ENCODE peak calls at places on chromosomes 16 and 17, in four cellular contexts. O is GM23338, C is keratinocyte, J is neural progenitor cell. M is an unnamed sample.

GRCh38 chr17:80724723-80725388 is 180.2 kb downstream of the RPTOR start:
- DNase-seq in C (peak), O (no peak), J (no peak), M (peak)

GRCh38 chr17:2885751-2886150 is 89.5 kb downstream of the RAP1GAP2 start:
- DNase-seq in J (no peak), O (no peak), C (no peak), M (no peak)

GRCh38 chr17:20026960-20027359 is 17.8 kb downstream of the SPECC1 start:
- DNase-seq in J (no peak), C (no peak), O (no peak), M (no peak)

GRCh38 chr16:83939266-83939856 is 13.7 kb upstream of the OSGIN1 start:
- DNase-seq in J (no peak), O (no peak), C (no peak), M (no peak)

GRCh38 chr16:2783581-2784375 is 3.6 kb downstream of the PRSS33 start:
- DNase-seq in J (no peak), O (no peak), C (no peak), M (no peak)

GRCh38 chr16:4426021-4426684 is 485 bp downstream of the DNAJA3 start:
- DNase-seq in J (no peak), C (no peak), O (peak), M (peak)

GRCh38 chr17:62692721-62693431 is 65.4 kb downstream of the MRC2 start:
- DNase-seq in O (peak), J (peak), C (no peak), M (peak)

GRCh38 chr16:57045694-57046381 is 46.5 kb upstream of the CPNE2 start:
- DNase-seq in C (no peak), O (peak), J (peak), M (peak)

GRCh38 chr17:56629450-56630187 is 36.1 kb downstream of the NOG start:
- DNase-seq in C (no peak), O (peak), J (peak), M (peak)

GRCh38 chr17:68198931-68199836 is 48.7 kb upstream of the AMZ2 start:
- DNase-seq in C (no peak), O (peak), J (peak), M (peak)
- TF ChIP-seq EZH2 in C (peak), O (peak), J (peak), M (no peak)

GRCh38 chr16:75116081-75116910 is at the start of gene LDHD:
- DNase-seq in C (no peak), J (peak), O (peak), M (peak)
- H2AFZ ChIP-seq in C (no peak), J (peak), O (no peak), M (peak)

DNA sequence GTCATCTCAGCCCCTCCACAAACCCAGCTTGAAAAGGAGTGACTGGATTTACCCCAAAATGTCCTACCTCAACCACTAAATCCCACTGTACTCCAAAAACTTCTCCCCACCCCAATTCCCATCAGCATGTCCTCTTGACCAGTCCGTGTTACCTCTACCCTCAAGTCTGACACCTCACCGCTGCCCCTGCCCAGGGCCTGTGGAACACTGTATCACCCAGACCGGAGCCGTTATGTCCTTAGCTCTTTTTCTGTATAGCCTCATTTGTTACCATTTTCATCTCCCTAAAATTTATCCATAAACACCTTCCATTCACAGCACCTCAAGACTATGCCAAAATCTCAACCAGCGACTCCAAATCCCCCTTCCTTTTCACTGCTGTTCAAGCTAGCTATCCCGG is 2.4 kb downstream of the PHF23 start:
- DNase-seq in J (no peak), O (no peak), C (no peak), M (no peak)
- H3K4me3 ChIP-seq in J (peak), O (peak), C (no peak), M (peak)

GRCh38 chr16:86286991-86287640 is 223.2 kb upstream of the FOXF1 start:
- DNase-seq in C (no peak), J (peak), O (peak), M (no peak)
- TF ChIP-seq EZH2 in C (peak), J (peak), O (peak), M (no peak)

GRCh38 chr17:42609182-42609813 is at the start of the genes RETREG3 and TUBG1:
- DNase-seq in J (peak), O (peak), C (peak), M (peak)
- H2AFZ ChIP-seq in J (peak), O (peak), C (peak), M (peak)

GRCh38 chr17:21511368-21512195 is 135.4 kb downstream of the KCNJ12 start:
- DNase-seq in O (peak), C (peak), J (peak), M (peak)

GRCh38 chr17:21510686-21511367 is 134.7 kb downstream of the KCNJ12 start:
- DNase-seq in J (peak), C (no peak), O (no peak), M (no peak)

GRCh38 chr17:21513012-21513570 is 136.9 kb downstream of the KCNJ12 start:
- DNase-seq in J (peak), C (peak), O (peak), M (peak)

GRCh38 chr17:21512307-21513011 is 136.3 kb downstream of the KCNJ12 start:
- DNase-seq in J (no peak), C (no peak), O (no peak), M (no peak)
- H3K4me3 ChIP-seq in J (no peak), C (peak), O (peak), M (peak)

GRCh38 chr17:76139801-76140660 is 1.0 kb downstream of the FOXJ1 start:
- DNase-seq in O (peak), C (no peak), J (peak), M (peak)
- TF ChIP-seq EZH2 in O (peak), C (peak), J (peak), M (peak)

GRCh38 chr17:21756856-21757619 is 64.7 kb downstream of the KCNJ18 start:
- DNase-seq in C (no peak), J (no peak), O (no peak), M (no peak)
- H2AFZ ChIP-seq in C (no peak), J (no peak), O (no peak), M (no peak)

GRCh38 chr17:38741443-38741842 is 6.7 kb downstream of the PCGF2 start:
- DNase-seq in O (no peak), J (no peak), C (no peak), M (no peak)

GRCh38 chr17:38740806-38741205 is 7.3 kb downstream of the PCGF2 start:
- DNase-seq in O (no peak), C (no peak), J (no peak), M (no peak)

GRCh38 chr17:38741853-38742421 is 6.2 kb downstream of the PCGF2 start:
- DNase-seq in J (no peak), O (no peak), C (no peak), M (peak)

GRCh38 chr17:38743556-38744171 is 4.5 kb downstream of the PCGF2 start:
- DNase-seq in O (peak), C (no peak), J (no peak), M (no peak)

DNA sequence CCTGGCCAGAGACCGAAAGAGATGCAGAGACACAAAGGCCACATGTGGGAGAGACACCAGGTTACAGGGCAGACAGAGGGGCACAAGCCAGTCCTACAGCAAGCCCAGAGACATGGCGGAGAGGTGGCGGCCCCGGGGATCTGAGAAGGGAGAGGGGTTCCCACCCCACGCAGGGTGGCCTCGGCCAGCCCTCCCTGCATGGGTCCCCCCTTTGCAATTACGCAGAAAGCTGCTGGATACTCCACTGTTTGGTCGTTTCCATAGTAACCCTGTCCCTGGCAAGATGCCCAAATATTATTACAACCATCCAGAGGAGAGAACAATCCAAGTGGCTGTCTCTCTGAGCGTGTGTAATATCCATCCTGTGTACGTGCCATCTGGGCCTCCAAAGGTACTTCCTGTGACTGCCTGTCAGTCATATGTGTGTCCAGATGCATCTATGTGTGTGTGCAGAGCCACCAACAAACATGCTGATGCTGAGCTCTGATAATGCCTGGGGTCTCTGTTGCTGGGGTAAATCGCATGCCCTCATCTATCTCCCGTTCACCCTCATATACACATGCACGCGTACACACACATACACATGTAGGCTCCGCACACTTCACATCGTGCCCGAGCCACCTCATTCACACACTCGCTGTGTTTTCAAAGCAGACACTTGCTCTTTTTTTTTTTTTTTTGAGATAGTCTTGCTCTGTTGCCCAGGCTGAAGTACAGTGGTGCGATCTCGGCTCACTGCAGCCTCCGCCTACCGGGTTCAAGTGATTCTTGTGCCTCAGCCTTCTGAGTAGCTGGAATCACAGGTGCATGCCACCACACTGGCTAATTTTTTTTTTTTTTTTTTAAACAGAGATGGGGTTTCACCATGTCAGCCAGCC is 5.5 kb downstream of the PCGF2 start:
- DNase-seq in J (no peak), O (no peak), C (no peak), M (peak)
- H3K4me3 ChIP-seq in J (no peak), O (no peak), C (no peak), M (no peak)